ENCODE peak calls at places on chromosomes 4 and X, in six cellular contexts. I is stimulated activated CD4-positive, alpha-beta T cell treated with anti-CD3 and anti-CD28 coated beads, Interleukin-2, amount 100 ng/mL, for 48 hours; Y is mesendoderm; O is nephron progenitor cell; U is iPS-NIHi11; N is caudate nucleus. K is an unnamed sample.

GRCh38 chr4:152106113-152106763 is 345.4 kb upstream of the GATB start:
- DNase-seq in U (no peak), O (no peak), Y (peak; percentile 86), N (no peak), I (no peak), K (no peak)

GRCh38 chr4:94396984-94397383 is 54.3 kb upstream of the HPGDS start:
- DNase-seq in I (no peak), Y (no peak), N (no peak), O (no peak), U (no peak), K (no peak)

GRCh38 chrX:38868941-38869378 is 67.7 kb downstream of the MID1IP1 start:
- DNase-seq in O (no peak), Y (no peak), I (no peak), U (no peak), N (no peak), K (no peak)

GRCh38 chr4:2277956-2278355 is 16.0 kb upstream of the MXD4 start:
- DNase-seq in Y (no peak), U (no peak), N (no peak), O (no peak), I (no peak), K (no peak)

GRCh38 chr4:2712261-2712842 is 43.8 kb downstream of the TNIP2 start:
- DNase-seq in Y (peak; percentile 40), U (peak; percentile 55), O (no peak), I (no peak), N (no peak), K (no peak)

GRCh38 chrX:45598841-45599240 is 398.2 kb upstream of the DIPK2B start:
- DNase-seq in U (no peak), Y (no peak), N (no peak), I (no peak), O (no peak), K (no peak)

GRCh38 chrX:85084770-85085393 is 81.2 kb downstream of the APOOL start:
- DNase-seq in O (peak; percentile 25), I (peak; percentile 1), U (peak; percentile 23), N (no peak), Y (peak; percentile 13), K (peak; percentile 12)

GRCh38 chrX:97026406-97026805 is 142.7 kb downstream of the RPA4 start:
- DNase-seq in Y (peak; percentile 52), O (no peak), N (no peak), U (peak; percentile 16), I (no peak), K (no peak)

GRCh38 chr4:38009949-38010348 is 49.8 kb downstream of the PTTG2 start:
- DNase-seq in I (no peak), Y (no peak), N (no peak), O (no peak), U (no peak), K (no peak)

GRCh38 chr4:151717909-151718613 is 42.7 kb downstream of the GATB start:
- DNase-seq in Y (no peak), U (no peak), O (no peak), N (no peak), I (no peak), K (no peak)

GRCh38 chr4:55468724-55469123 is 73.0 kb downstream of the TMEM165 start:
- DNase-seq in O (no peak), Y (no peak), I (no peak), U (no peak), N (no peak), K (no peak)

GRCh38 chr4:136811496-136812077 is 720.7 kb downstream of the PCDH18 start:
- DNase-seq in Y (no peak), U (no peak), I (no peak), N (no peak), O (no peak), K (no peak)

GRCh38 chr4:80840396-80840795 is 190.1 kb upstream of the BMP3 start:
- DNase-seq in I (no peak), Y (no peak), U (no peak), N (no peak), O (no peak), K (no peak)

GRCh38 chr4:106530816-106531215 is 162.2 kb upstream of the GIMD1 start:
- DNase-seq in Y (no peak), N (no peak), U (no peak), O (no peak), I (no peak), K (no peak)

GRCh38 chrX:82677281-82677680 is 830.8 kb upstream of the POU3F4 start:
- DNase-seq in O (no peak), I (no peak), U (no peak), Y (no peak), N (no peak), K (no peak)

GRCh38 chr4:83618431-83618830 is 82.5 kb downstream of the GPAT3 start:
- DNase-seq in O (no peak), N (no peak), Y (peak; percentile 74), U (peak; percentile 54), I (no peak), K (no peak)

GRCh38 chr4:144338834-144339233 is 198.3 kb upstream of the GYPA start:
- DNase-seq in O (no peak), I (no peak), Y (peak; percentile 89), N (no peak), U (no peak), K (no peak)

GRCh38 chr4:3513807-3514206 is 18.4 kb downstream of the LRPAP1 start:
- DNase-seq in I (no peak), O (no peak), U (no peak), N (no peak), Y (no peak), K (no peak)

GRCh38 chr4:8157496-8157895 is 1.1 kb downstream of the ABLIM2 start:
- DNase-seq in U (no peak), Y (no peak), I (no peak), O (no peak), N (no peak), K (no peak)

GRCh38 chrX:42678133-42678532 is 99.8 kb downstream of the PPP1R2C start:
- DNase-seq in N (no peak), I (no peak), Y (peak; percentile 42), O (no peak), U (no peak), K (no peak)

GRCh38 chrX:17278961-17279360 is 96.0 kb upstream of the NHS start:
- DNase-seq in U (no peak), I (no peak), N (no peak), Y (no peak), O (no peak), K (no peak)

GRCh38 chrX:41561045-41561444 is 113.9 kb downstream of the NYX start:
- DNase-seq in U (no peak), O (no peak), I (no peak), Y (peak; percentile 40), N (no peak), K (peak; percentile 3)

GRCh38 chr4:24781999-24782745 is 13.2 kb upstream of the SOD3 start:
- DNase-seq in N (no peak), U (no peak), I (no peak), Y (no peak), O (no peak), K (no peak)

GRCh38 chr4:176376032-176376614 is 56.4 kb downstream of the SPCS3 start:
- DNase-seq in N (no peak), O (no peak), U (peak; percentile 18), I (no peak), Y (peak; percentile 10), K (no peak)

GRCh38 chr4:126593626-126594025 is 1039.1 kb upstream of the INTU start:
- DNase-seq in Y (no peak), N (no peak), U (no peak), I (no peak), O (no peak), K (no peak)